ENCODE peak calls at places on chromosome 2, in ten cellular contexts. W is tibial artery, L is heart left ventricle, Z is vagina, P is right lobe of liver, G is lung, X is fibroblast of lung, H is psoas muscle, S is spleen, K is AG04450. U is an unnamed sample.

GRCh38 chr2:219285894-219286425 is 6.8 kb downstream of the DNAJB2 start:
- DNase-seq in W (no peak), L (no peak), Z (no peak), P (no peak), G (no peak), X (peak), H (no peak), S (no peak), K (peak), U (no peak)

GRCh38 chr2:180505203-180505602 is 475.2 kb upstream of the UBE2E3 start:
- DNase-seq in W (no peak), L (no peak), Z (no peak), P (no peak), G (no peak), X (peak), H (no peak), S (no peak), K (no peak), U (no peak)

GRCh38 chr2:166246901-166247300 is 119.1 kb upstream of the SCN1A start:
- DNase-seq in W (no peak), L (no peak), Z (no peak), P (no peak), G (no peak), X (peak), H (no peak), S (no peak), K (no peak), U (no peak)

GRCh38 chr2:204343685-204344084 is 201.6 kb upstream of the PARD3B start:
- DNase-seq in W (no peak), L (no peak), Z (no peak), P (no peak), G (no peak), X (no peak), H (no peak), S (no peak), K (no peak), U (peak)

GRCh38 chr2:152696476-152696875 is 20.8 kb downstream of the PRPF40A start:
- DNase-seq in W (no peak), L (no peak), Z (no peak), P (no peak), G (no peak), X (no peak), H (no peak), S (no peak), K (no peak), U (no peak)

GRCh38 chr2:49271060-49271665 is 116.8 kb upstream of the FSHR start:
- DNase-seq in W (no peak), L (no peak), Z (no peak), P (no peak), G (no peak), X (no peak), H (no peak), S (no peak), K (no peak), U (no peak)

GRCh38 chr2:64541547-64541946 is 17.4 kb downstream of the AFTPH start:
- DNase-seq in W (no peak), L (no peak), Z (no peak), P (no peak), G (no peak), X (no peak), H (no peak), S (no peak), K (no peak), U (no peak)

GRCh38 chr2:162524192-162524591 is 180.3 kb downstream of the GCA start:
- DNase-seq in W (no peak), L (no peak), Z (no peak), P (peak), G (no peak), X (no peak), H (no peak), S (no peak), K (no peak), U (no peak)

GRCh38 chr2:200168641-200169265 is 137.7 kb upstream of the SPATS2L start:
- DNase-seq in W (no peak), L (no peak), Z (no peak), P (no peak), G (no peak), X (no peak), H (no peak), S (no peak), K (no peak), U (no peak)

GRCh38 chr2:219426068-219426443 is 7.9 kb downstream of the DES start:
- DNase-seq in W (no peak), L (no peak), Z (no peak), P (no peak), G (no peak), X (no peak), H (no peak), S (no peak), K (no peak), U (no peak)

GRCh38 chr2:97735161-97735561 is 21.8 kb downstream of the ZAP70 start:
- DNase-seq in W (peak), L (no peak), Z (no peak), P (no peak), G (no peak), X (no peak), H (no peak), S (peak), K (no peak), U (no peak)

GRCh38 chr2:44268259-44268649 is 7.0 kb upstream of the SLC3A1 start:
- DNase-seq in W (no peak), L (no peak), Z (no peak), P (no peak), G (no peak), X (peak), H (no peak), S (no peak), K (no peak), U (no peak)

GRCh38 chr2:239964399-239965185 is 60.5 kb downstream of the NDUFA10 start:
- DNase-seq in W (no peak), L (no peak), Z (no peak), P (no peak), G (no peak), X (no peak), H (no peak), S (no peak), K (no peak), U (no peak)

GRCh38 chr2:59184281-59185020 is 943.3 kb upstream of the FANCL start:
- DNase-seq in W (no peak), L (no peak), Z (no peak), P (no peak), G (no peak), X (peak), H (no peak), S (no peak), K (no peak), U (no peak)

GRCh38 chr2:124046332-124046731 is 21.2 kb downstream of the CNTNAP5 start:
- DNase-seq in W (no peak), L (no peak), Z (no peak), P (no peak), G (no peak), X (no peak), H (no peak), S (no peak), K (no peak), U (no peak)

GRCh38 chr2:223088866-223089265 is 36.9 kb downstream of the KCNE4 start:
- DNase-seq in W (no peak), L (no peak), Z (no peak), P (no peak), G (no peak), X (no peak), H (no peak), S (no peak), K (no peak), U (no peak)

GRCh38 chr2:189236066-189236465 is 56.5 kb upstream of the COL5A2 start:
- DNase-seq in W (no peak), L (no peak), Z (no peak), P (no peak), G (no peak), X (peak), H (no peak), S (no peak), K (no peak), U (no peak)

GRCh38 chr2:30436859-30437435 is 10.1 kb upstream of the LCLAT1 start:
- DNase-seq in W (no peak), L (no peak), Z (no peak), P (no peak), G (no peak), X (no peak), H (no peak), S (no peak), K (no peak), U (no peak)

GRCh38 chr2:124913873-124914272 is 888.8 kb downstream of the CNTNAP5 start:
- DNase-seq in W (no peak), L (no peak), Z (no peak), P (no peak), G (no peak), X (no peak), H (no peak), S (no peak), K (no peak), U (no peak)

GRCh38 chr2:20451761-20452499 is 5.1 kb downstream of the RHOB start:
- DNase-seq in W (peak), L (no peak), Z (peak), P (no peak), G (no peak), X (no peak), H (no peak), S (peak), K (no peak), U (no peak)

GRCh38 chr2:12890481-12890980 is 173.8 kb downstream of the TRIB2 start:
- DNase-seq in W (no peak), L (no peak), Z (no peak), P (no peak), G (no peak), X (no peak), H (no peak), S (no peak), K (no peak), U (no peak)

GRCh38 chr2:2057125-2057721 is 273.9 kb downstream of the MYT1L start:
- DNase-seq in W (peak), L (peak), Z (peak), P (peak), G (peak), X (no peak), H (peak), S (peak), K (no peak), U (peak)

GRCh38 chr2:40027968-40028367 is 248.9 kb upstream of the THUMPD2 start:
- DNase-seq in W (no peak), L (no peak), Z (no peak), P (no peak), G (no peak), X (peak), H (no peak), S (no peak), K (no peak), U (no peak)

GRCh38 chr2:224111576-224111975 is 72.5 kb upstream of the SERPINE2 start:
- DNase-seq in W (no peak), L (no peak), Z (no peak), P (no peak), G (peak), X (no peak), H (no peak), S (no peak), K (no peak), U (no peak)

GRCh38 chr2:36478999-36479398 is 119.0 kb downstream of the FEZ2 start:
- DNase-seq in W (no peak), L (no peak), Z (no peak), P (no peak), G (no peak), X (no peak), H (no peak), S (no peak), K (no peak), U (no peak)

GRCh38 chr2:110107092-110108079 is 8.2 kb downstream of the MALL start:
- DNase-seq in W (no peak), L (no peak), Z (no peak), P (no peak), G (no peak), X (peak), H (no peak), S (no peak), K (no peak), U (no peak)

GRCh38 chr2:45494275-45494977 is 116.6 kb downstream of the SRBD1 start:
- DNase-seq in W (no peak), L (no peak), Z (no peak), P (no peak), G (no peak), X (peak), H (no peak), S (no peak), K (peak), U (no peak)

GRCh38 chr2:98793275-98793674 is 62.3 kb upstream of the MGAT4A start:
- DNase-seq in W (no peak), L (no peak), Z (no peak), P (no peak), G (no peak), X (no peak), H (no peak), S (no peak), K (no peak), U (no peak)

GRCh38 chr2:217185265-217185995 is 325.6 kb upstream of the TNP1 start:
- DNase-seq in W (no peak), L (no peak), Z (no peak), P (no peak), G (no peak), X (no peak), H (no peak), S (no peak), K (no peak), U (no peak)

GRCh38 chr2:128687551-128687945 is 368.9 kb upstream of the HS6ST1 start:
- DNase-seq in W (peak), L (no peak), Z (peak), P (no peak), G (no peak), X (no peak), H (no peak), S (no peak), K (no peak), U (no peak)

GRCh38 chr2:166375205-166375735 is 474 bp downstream of the SCN9A start:
- DNase-seq in W (no peak), L (no peak), Z (no peak), P (no peak), G (no peak), X (peak), H (no peak), S (no peak), K (no peak), U (no peak)

DNA sequence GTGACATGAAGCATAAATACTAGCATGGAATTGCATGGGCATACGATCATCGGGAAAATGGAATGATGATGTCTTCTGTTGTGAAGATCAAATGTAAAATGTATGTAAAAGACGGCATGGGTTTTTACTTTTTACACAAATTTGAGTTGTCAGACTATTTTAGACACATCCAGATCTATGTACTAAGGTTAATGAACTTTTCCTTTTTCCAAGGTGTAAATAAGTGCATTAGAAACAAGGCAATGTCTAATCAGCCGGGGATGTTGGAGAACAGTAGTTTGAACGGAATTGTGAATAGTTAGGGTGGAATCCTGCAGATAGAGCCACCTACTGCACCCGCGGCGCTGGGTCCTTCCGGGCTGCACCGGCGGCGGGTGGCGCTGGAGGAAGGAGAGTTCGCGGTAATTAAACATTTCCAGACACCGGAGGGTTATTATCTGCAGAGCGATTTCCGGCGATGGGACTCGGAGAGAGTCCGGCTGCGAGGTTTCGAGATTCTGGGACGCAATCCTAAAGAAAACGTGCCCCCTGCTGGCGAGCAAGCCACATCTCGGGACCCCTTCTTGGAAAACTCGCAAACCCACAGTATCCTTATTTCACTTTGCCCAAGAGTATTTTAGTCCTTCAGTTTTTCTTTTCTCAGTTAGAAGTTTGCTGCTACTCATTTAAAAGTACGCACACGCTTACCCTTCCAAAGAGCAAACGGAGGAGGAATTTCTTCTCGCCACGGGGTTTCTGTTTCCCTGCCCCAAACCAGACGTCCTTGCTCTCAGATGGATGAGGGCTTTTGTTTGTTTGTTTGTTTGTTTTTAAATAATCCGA is 4.4 kb upstream of the OSR1 start:
- DNase-seq in W (peak), L (peak), Z (peak), P (peak), G (peak), X (peak), H (peak), S (peak), K (peak), U (peak)
- H3K27ac ChIP-seq in W (peak), L (peak), Z (peak), P (peak), G (no peak), X (peak), H (no peak), S (peak), K (peak), U (no peak)

GRCh38 chr2:174667461-174667860 is 69.9 kb upstream of the WIPF1 start:
- DNase-seq in W (no peak), L (no peak), Z (no peak), P (peak), G (no peak), X (no peak), H (no peak), S (peak), K (no peak), U (no peak)
- H3K27ac ChIP-seq in W (peak), L (peak), Z (peak), P (no peak), G (no peak), X (no peak), H (no peak), S (peak), K (peak), U (no peak)

DNA sequence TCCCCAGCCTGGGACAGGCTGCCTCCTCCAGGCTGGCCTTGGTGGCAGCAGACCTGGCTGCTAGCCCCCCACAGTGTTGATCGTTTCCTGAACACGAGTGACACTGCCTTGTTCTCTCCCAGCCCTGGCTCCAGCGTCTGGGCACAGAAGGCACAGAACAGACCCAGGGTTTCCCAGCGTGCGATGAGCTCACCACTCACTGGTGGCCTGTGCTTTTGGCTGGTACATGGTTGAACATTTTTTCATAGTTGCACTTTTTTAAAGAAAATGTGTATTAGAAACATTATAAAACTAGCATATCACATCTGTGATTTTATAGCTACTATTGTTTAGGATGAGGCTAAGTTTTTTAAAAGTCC is 40.9 kb downstream of the SCTR start:
- DNase-seq in W (peak), L (no peak), Z (no peak), P (no peak), G (peak), X (no peak), H (no peak), S (no peak), K (no peak), U (no peak)
- H3K27ac ChIP-seq in W (peak), L (peak), Z (no peak), P (peak), G (peak), X (no peak), H (peak), S (no peak), K (no peak), U (no peak)

GRCh38 chr2:11539317-11540147 is 5.7 kb downstream of the GREB1 start:
- DNase-seq in W (no peak), L (no peak), Z (peak), P (peak), G (no peak), X (peak), H (no peak), S (no peak), K (no peak), U (peak)
- H3K27ac ChIP-seq in W (no peak), L (no peak), Z (peak), P (no peak), G (no peak), X (no peak), H (peak), S (no peak), K (no peak), U (no peak)

GRCh38 chr2:69359371-69359770 is 27.7 kb downstream of the GFPT1 start:
- DNase-seq in W (no peak), L (no peak), Z (no peak), P (no peak), G (no peak), X (no peak), H (no peak), S (no peak), K (no peak), U (no peak)
- H3K27ac ChIP-seq in W (no peak), L (no peak), Z (no peak), P (no peak), G (no peak), X (no peak), H (no peak), S (no peak), K (no peak), U (no peak)